ENCODE peak calls at places on chromosomes 6 and 20, in four cellular contexts. Q is ACHN, R is occipital lobe, Y is tibial artery. V is an unnamed sample.

GRCh38 chr6:137906020-137906472 is 39.0 kb downstream of the TNFAIP3 start:
- DNase-seq in Q (no peak), R (no peak), Y (no peak), V (no peak)

GRCh38 chr6:17884501-17885039 is 102.9 kb downstream of the KIF13A start:
- DNase-seq in Q (no peak), R (no peak), Y (no peak), V (no peak)

GRCh38 chr6:170248111-170248805 is 42.6 kb downstream of the DLL1 start:
- DNase-seq in Q (no peak), R (no peak), Y (no peak), V (no peak)

GRCh38 chr6:136226674-136227377 is 23.3 kb downstream of the MTFR2 start:
- DNase-seq in Q (peak; percentile 31), R (no peak), Y (no peak), V (no peak)

GRCh38 chr20:24419786-24420185 is 49.6 kb upstream of the SYNDIG1 start:
- DNase-seq in Q (no peak), R (no peak), Y (no peak), V (no peak)

GRCh38 chr6:45522486-45522885 is 144.8 kb upstream of the SUPT3H start:
- DNase-seq in Q (no peak), R (no peak), Y (no peak), V (no peak)

GRCh38 chr6:156107514-156108150 is 652.0 kb upstream of the NOX3 start:
- DNase-seq in Q (no peak), R (no peak), Y (no peak), V (peak; percentile 48)

GRCh38 chr6:2524090-2524489 is 226.6 kb downstream of the MYLK4 start:
- DNase-seq in Q (peak; percentile 8), R (no peak), Y (no peak), V (no peak)

GRCh38 chr6:17987576-17988421 is at the start of gene KIF13A:
- DNase-seq in Q (peak; percentile 58), R (peak; percentile 71), Y (peak; percentile 64), V (peak; percentile 63)

GRCh38 chr6:163828038-163828790 is 413.7 kb downstream of the QKI start:
- DNase-seq in Q (no peak), R (no peak), Y (peak; percentile 32), V (no peak)

GRCh38 chr20:8678098-8678776 is 390.6 kb upstream of the PLCB4 start:
- DNase-seq in Q (no peak), R (no peak), Y (no peak), V (no peak)